ENCODE peak calls at places on chromosomes 16 and 17, in nine cellular contexts. One of them, this sample, is unnamed.

GRCh38 chr17:34311291-34311690 is 7.9 kb upstream of the CCL8 start:
- DNase-seq in lower lobe of right lung: no peak
- DNase-seq in cardiac muscle cell: no peak
- DNase-seq in suprapubic skin: no peak
- DNase-seq in heart right ventricle: no peak
- DNase-seq in CD8-positive, alpha-beta T cell: no peak
- DNase-seq in right lobe of liver: no peak
- DNase-seq in ascending aorta: no peak
- DNase-seq in heart left ventricle: no peak
- DNase-seq in this sample: no peak

GRCh38 chr16:63188076-63188771 is 1152.0 kb upstream of the CDH8 start:
- DNase-seq in lower lobe of right lung: no peak
- DNase-seq in cardiac muscle cell: no peak
- DNase-seq in suprapubic skin: no peak
- DNase-seq in heart right ventricle: no peak
- DNase-seq in CD8-positive, alpha-beta T cell: no peak
- DNase-seq in right lobe of liver: no peak
- DNase-seq in ascending aorta: no peak
- DNase-seq in heart left ventricle: no peak
- DNase-seq in this sample: no peak

GRCh38 chr16:35391328-35391727 is 1931.9 kb downstream of the TP53TG3F start:
- DNase-seq in lower lobe of right lung: no peak
- DNase-seq in cardiac muscle cell: no peak
- DNase-seq in suprapubic skin: no peak
- DNase-seq in heart right ventricle: peak; percentile 15
- DNase-seq in CD8-positive, alpha-beta T cell: no peak
- DNase-seq in right lobe of liver: peak; percentile 76
- DNase-seq in ascending aorta: no peak
- DNase-seq in heart left ventricle: no peak
- DNase-seq in this sample: no peak

GRCh38 chr17:35731932-35732805 is 730 bp downstream of the RASL10B start:
- DNase-seq in lower lobe of right lung: no peak
- DNase-seq in cardiac muscle cell: peak; percentile 52
- DNase-seq in suprapubic skin: peak; percentile 59
- DNase-seq in heart right ventricle: no peak
- DNase-seq in CD8-positive, alpha-beta T cell: no peak
- DNase-seq in right lobe of liver: peak; percentile 31
- DNase-seq in ascending aorta: no peak
- DNase-seq in heart left ventricle: no peak
- DNase-seq in this sample: no peak

GRCh38 chr17:38750312-38751121 is 2.0 kb upstream of the PSMB3 start:
- DNase-seq in lower lobe of right lung: no peak
- DNase-seq in cardiac muscle cell: no peak
- DNase-seq in suprapubic skin: no peak
- DNase-seq in heart right ventricle: no peak
- DNase-seq in CD8-positive, alpha-beta T cell: no peak
- DNase-seq in right lobe of liver: no peak
- DNase-seq in ascending aorta: no peak
- DNase-seq in heart left ventricle: peak; percentile 52
- DNase-seq in this sample: no peak

GRCh38 chr17:15464211-15464610 is 3.2 kb downstream of the CDRT4 start:
- DNase-seq in lower lobe of right lung: no peak
- DNase-seq in cardiac muscle cell: no peak
- DNase-seq in suprapubic skin: no peak
- DNase-seq in heart right ventricle: no peak
- DNase-seq in CD8-positive, alpha-beta T cell: no peak
- DNase-seq in right lobe of liver: no peak
- DNase-seq in ascending aorta: no peak
- DNase-seq in heart left ventricle: no peak
- DNase-seq in this sample: no peak

GRCh38 chr16:74297296-74297665 is 667 bp downstream of the PSMD7 start:
- DNase-seq in lower lobe of right lung: no peak
- DNase-seq in cardiac muscle cell: peak; percentile 11
- DNase-seq in suprapubic skin: peak; percentile 65
- DNase-seq in heart right ventricle: no peak
- DNase-seq in CD8-positive, alpha-beta T cell: peak; percentile 17
- DNase-seq in right lobe of liver: no peak
- DNase-seq in ascending aorta: no peak
- DNase-seq in heart left ventricle: no peak
- DNase-seq in this sample: peak; percentile 16

GRCh38 chr16:27676807-27677206 is 126.9 kb downstream of the KATNIP start:
- DNase-seq in lower lobe of right lung: no peak
- DNase-seq in cardiac muscle cell: no peak
- DNase-seq in suprapubic skin: no peak
- DNase-seq in heart right ventricle: no peak
- DNase-seq in CD8-positive, alpha-beta T cell: no peak
- DNase-seq in right lobe of liver: no peak
- DNase-seq in ascending aorta: no peak
- DNase-seq in heart left ventricle: no peak
- DNase-seq in this sample: no peak

GRCh38 chr17:27581016-27581415 is 50.0 kb upstream of the LGALS9 start:
- DNase-seq in lower lobe of right lung: no peak
- DNase-seq in cardiac muscle cell: no peak
- DNase-seq in suprapubic skin: no peak
- DNase-seq in heart right ventricle: no peak
- DNase-seq in CD8-positive, alpha-beta T cell: no peak
- DNase-seq in right lobe of liver: no peak
- DNase-seq in ascending aorta: no peak
- DNase-seq in heart left ventricle: no peak
- DNase-seq in this sample: no peak

GRCh38 chr16:27181020-27181419 is 22.3 kb upstream of the KDM8 start:
- DNase-seq in lower lobe of right lung: no peak
- DNase-seq in cardiac muscle cell: no peak
- DNase-seq in suprapubic skin: no peak
- DNase-seq in heart right ventricle: no peak
- DNase-seq in CD8-positive, alpha-beta T cell: no peak
- DNase-seq in right lobe of liver: no peak
- DNase-seq in ascending aorta: no peak
- DNase-seq in heart left ventricle: no peak
- DNase-seq in this sample: no peak

GRCh38 chr16:89256651-89257254 is 39.2 kb downstream of the ZNF778 start:
- DNase-seq in lower lobe of right lung: peak; percentile 70
- DNase-seq in cardiac muscle cell: peak; percentile 14
- DNase-seq in suprapubic skin: no peak
- DNase-seq in heart right ventricle: no peak
- DNase-seq in CD8-positive, alpha-beta T cell: peak; percentile 70
- DNase-seq in right lobe of liver: peak; percentile 86
- DNase-seq in ascending aorta: no peak
- DNase-seq in heart left ventricle: no peak
- DNase-seq in this sample: no peak

GRCh38 chr17:74394977-74395376 is 27.7 kb downstream of the GPR142 start:
- DNase-seq in lower lobe of right lung: no peak
- DNase-seq in cardiac muscle cell: no peak
- DNase-seq in suprapubic skin: no peak
- DNase-seq in heart right ventricle: no peak
- DNase-seq in CD8-positive, alpha-beta T cell: no peak
- DNase-seq in right lobe of liver: no peak
- DNase-seq in ascending aorta: no peak
- DNase-seq in heart left ventricle: peak; percentile 33
- DNase-seq in this sample: no peak

GRCh38 chr17:72119280-72119962 is 1.4 kb upstream of the SOX9 start:
- DNase-seq in lower lobe of right lung: no peak
- DNase-seq in cardiac muscle cell: no peak
- DNase-seq in suprapubic skin: no peak
- DNase-seq in heart right ventricle: no peak
- DNase-seq in CD8-positive, alpha-beta T cell: no peak
- DNase-seq in right lobe of liver: no peak
- DNase-seq in ascending aorta: no peak
- DNase-seq in heart left ventricle: no peak
- DNase-seq in this sample: no peak

GRCh38 chr17:62822080-62822904 is 14.2 kb upstream of the MARCHF10 start:
- DNase-seq in lower lobe of right lung: no peak
- DNase-seq in cardiac muscle cell: no peak
- DNase-seq in suprapubic skin: no peak
- DNase-seq in heart right ventricle: no peak
- DNase-seq in CD8-positive, alpha-beta T cell: no peak
- DNase-seq in right lobe of liver: no peak
- DNase-seq in ascending aorta: no peak
- DNase-seq in heart left ventricle: no peak
- DNase-seq in this sample: no peak

GRCh38 chr16:79004281-79004680 is 596.3 kb downstream of the MAF start:
- DNase-seq in lower lobe of right lung: no peak
- DNase-seq in cardiac muscle cell: no peak
- DNase-seq in suprapubic skin: no peak
- DNase-seq in heart right ventricle: no peak
- DNase-seq in CD8-positive, alpha-beta T cell: no peak
- DNase-seq in right lobe of liver: no peak
- DNase-seq in ascending aorta: no peak
- DNase-seq in heart left ventricle: no peak
- DNase-seq in this sample: no peak

GRCh38 chr16:65954446-65954845 is 412.0 kb upstream of the CDH5 start:
- DNase-seq in lower lobe of right lung: no peak
- DNase-seq in cardiac muscle cell: no peak
- DNase-seq in suprapubic skin: no peak
- DNase-seq in heart right ventricle: no peak
- DNase-seq in CD8-positive, alpha-beta T cell: no peak
- DNase-seq in right lobe of liver: no peak
- DNase-seq in ascending aorta: no peak
- DNase-seq in heart left ventricle: no peak
- DNase-seq in this sample: no peak

GRCh38 chr17:7673239-7673638 is 14.1 kb downstream of the TP53 start:
- DNase-seq in lower lobe of right lung: no peak
- DNase-seq in cardiac muscle cell: no peak
- DNase-seq in suprapubic skin: no peak
- DNase-seq in heart right ventricle: no peak
- DNase-seq in CD8-positive, alpha-beta T cell: no peak
- DNase-seq in right lobe of liver: no peak
- DNase-seq in ascending aorta: no peak
- DNase-seq in heart left ventricle: no peak
- DNase-seq in this sample: no peak

GRCh38 chr17:74699236-74699635 is 13.5 kb downstream of the CD300LF start:
- DNase-seq in lower lobe of right lung: no peak
- DNase-seq in cardiac muscle cell: no peak
- DNase-seq in suprapubic skin: no peak
- DNase-seq in heart right ventricle: no peak
- DNase-seq in CD8-positive, alpha-beta T cell: no peak
- DNase-seq in right lobe of liver: no peak
- DNase-seq in ascending aorta: no peak
- DNase-seq in heart left ventricle: no peak
- DNase-seq in this sample: no peak

GRCh38 chr16:47574091-47575054 is 113.2 kb downstream of the PHKB start:
- DNase-seq in lower lobe of right lung: no peak
- DNase-seq in cardiac muscle cell: no peak
- DNase-seq in suprapubic skin: no peak
- DNase-seq in heart right ventricle: no peak
- DNase-seq in CD8-positive, alpha-beta T cell: no peak
- DNase-seq in right lobe of liver: no peak
- DNase-seq in ascending aorta: no peak
- DNase-seq in heart left ventricle: no peak
- DNase-seq in this sample: no peak

GRCh38 chr16:8962393-8963009 is 1.2 kb downstream of the USP7 start:
- DNase-seq in lower lobe of right lung: no peak
- DNase-seq in cardiac muscle cell: peak; percentile 42
- DNase-seq in suprapubic skin: no peak
- DNase-seq in heart right ventricle: no peak
- DNase-seq in CD8-positive, alpha-beta T cell: peak; percentile 57
- DNase-seq in right lobe of liver: peak; percentile 54
- DNase-seq in ascending aorta: no peak
- DNase-seq in heart left ventricle: no peak
- DNase-seq in this sample: no peak

GRCh38 chr17:6591599-6592158 is 35.3 kb upstream of the PITPNM3 start:
- DNase-seq in lower lobe of right lung: no peak
- DNase-seq in cardiac muscle cell: no peak
- DNase-seq in suprapubic skin: no peak
- DNase-seq in heart right ventricle: no peak
- DNase-seq in CD8-positive, alpha-beta T cell: no peak
- DNase-seq in right lobe of liver: no peak
- DNase-seq in ascending aorta: no peak
- DNase-seq in heart left ventricle: no peak
- DNase-seq in this sample: no peak
- H3K36me3 ChIP-seq in lower lobe of right lung: peaks cover 71% of the 10 kb centered on the region
- H3K36me3 ChIP-seq in cardiac muscle cell: peaks cover 71% of the 10 kb centered on the region
- H3K36me3 ChIP-seq in suprapubic skin: peaks cover 84% of the 10 kb centered on the region
- H3K36me3 ChIP-seq in heart right ventricle: peaks cover 10% of the 10 kb centered on the region
- H3K36me3 ChIP-seq in CD8-positive, alpha-beta T cell: peaks cover 24% of the 10 kb centered on the region
- H3K36me3 ChIP-seq in right lobe of liver: peaks cover 2% of the 10 kb centered on the region
- H3K36me3 ChIP-seq in ascending aorta: peaks cover 76% of the 10 kb centered on the region
- H3K36me3 ChIP-seq in heart left ventricle: peaks cover 100% of the 10 kb centered on the region
- H3K36me3 ChIP-seq in this sample: peaks cover 52% of the 10 kb centered on the region

GRCh38 chr17:17468217-17469010 is 8.4 kb upstream of the MED9 start:
- DNase-seq in lower lobe of right lung: no peak
- DNase-seq in cardiac muscle cell: no peak
- DNase-seq in suprapubic skin: no peak
- DNase-seq in heart right ventricle: peak; percentile 26
- DNase-seq in CD8-positive, alpha-beta T cell: no peak
- DNase-seq in right lobe of liver: no peak
- DNase-seq in ascending aorta: no peak
- DNase-seq in heart left ventricle: no peak
- DNase-seq in this sample: no peak
- H3K27ac ChIP-seq in lower lobe of right lung: no peak overlapping the region
- H3K27ac ChIP-seq in cardiac muscle cell: no peak overlapping the region
- H3K27ac ChIP-seq in suprapubic skin: no peak overlapping the region
- H3K27ac ChIP-seq in heart right ventricle: no peak overlapping the region
- H3K27ac ChIP-seq in CD8-positive, alpha-beta T cell: no peak overlapping the region
- H3K27ac ChIP-seq in right lobe of liver: no peak overlapping the region
- H3K27ac ChIP-seq in ascending aorta: no peak overlapping the region
- H3K27ac ChIP-seq in heart left ventricle: no peak overlapping the region
- H3K27ac ChIP-seq in this sample: no peak overlapping the region

GRCh38 chr16:53545433-53545832 is 42.4 kb upstream of the AKTIP start:
- DNase-seq in lower lobe of right lung: no peak
- DNase-seq in cardiac muscle cell: no peak
- DNase-seq in suprapubic skin: no peak
- DNase-seq in heart right ventricle: no peak
- DNase-seq in CD8-positive, alpha-beta T cell: peak; percentile 52
- DNase-seq in right lobe of liver: no peak
- DNase-seq in ascending aorta: no peak
- DNase-seq in heart left ventricle: no peak
- DNase-seq in this sample: no peak

GRCh38 chr16:53546988-53547391 is 44.0 kb upstream of the AKTIP start:
- DNase-seq in lower lobe of right lung: no peak
- DNase-seq in cardiac muscle cell: peak; percentile 32
- DNase-seq in suprapubic skin: no peak
- DNase-seq in heart right ventricle: no peak
- DNase-seq in CD8-positive, alpha-beta T cell: no peak
- DNase-seq in right lobe of liver: no peak
- DNase-seq in ascending aorta: no peak
- DNase-seq in heart left ventricle: no peak
- DNase-seq in this sample: no peak

DNA sequence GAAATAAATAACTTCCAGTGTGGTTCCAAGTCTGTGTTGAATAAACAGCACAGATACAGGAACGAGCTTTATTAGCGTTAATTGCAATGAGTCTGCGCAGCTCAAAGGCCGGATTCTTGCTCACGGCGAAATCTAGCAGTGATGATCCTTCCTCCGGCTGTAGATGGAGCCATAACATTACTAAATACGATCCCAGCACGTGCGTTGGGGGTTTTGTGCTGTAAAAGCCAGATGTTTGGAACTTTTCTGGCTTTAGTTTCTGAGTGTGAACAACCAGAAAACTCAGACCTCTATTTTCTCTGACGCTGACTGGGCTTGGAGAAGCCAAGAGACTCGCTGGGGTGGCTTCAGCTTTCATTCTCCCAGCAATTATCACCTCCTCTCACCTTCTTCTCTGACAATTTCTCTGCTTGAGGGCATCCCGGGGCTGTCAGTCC is 47.0 kb upstream of the AKTIP start:
- DNase-seq in lower lobe of right lung: no peak
- DNase-seq in cardiac muscle cell: peak; percentile 77
- DNase-seq in suprapubic skin: peak; percentile 68
- DNase-seq in heart right ventricle: peak; percentile 54
- DNase-seq in CD8-positive, alpha-beta T cell: peak; percentile 52
- DNase-seq in right lobe of liver: peak; percentile 57
- DNase-seq in ascending aorta: no peak
- DNase-seq in heart left ventricle: no peak
- DNase-seq in this sample: no peak
- TF ChIP-seq CTCF in lower lobe of right lung: peak; percentile 68
- TF ChIP-seq CTCF in cardiac muscle cell: peak; percentile 82
- TF ChIP-seq CTCF in suprapubic skin: peak; percentile 63
- TF ChIP-seq CTCF in heart right ventricle: peak; percentile 60
- TF ChIP-seq CTCF in CD8-positive, alpha-beta T cell: peak; percentile 93
- TF ChIP-seq CTCF in right lobe of liver: peak; percentile 76
- TF ChIP-seq CTCF in ascending aorta: peak; percentile 34
- TF ChIP-seq CTCF in heart left ventricle: peak; percentile 84
- TF ChIP-seq CTCF in this sample: peak; percentile 54

GRCh38 chr16:375212-375611 is 4.9 kb upstream of the MRPL28 start:
- DNase-seq in lower lobe of right lung: no peak
- DNase-seq in cardiac muscle cell: no peak
- DNase-seq in suprapubic skin: no peak
- DNase-seq in heart right ventricle: no peak
- DNase-seq in CD8-positive, alpha-beta T cell: no peak
- DNase-seq in right lobe of liver: no peak
- DNase-seq in ascending aorta: no peak
- DNase-seq in heart left ventricle: no peak
- DNase-seq in this sample: no peak
- H3K36me3 ChIP-seq in lower lobe of right lung: peaks cover 58% of the 10 kb centered on the region
- H3K36me3 ChIP-seq in cardiac muscle cell: peaks cover 27% of the 10 kb centered on the region
- H3K36me3 ChIP-seq in suprapubic skin: peaks cover 55% of the 10 kb centered on the region
- H3K36me3 ChIP-seq in heart right ventricle: no peaks in the 10 kb centered on the region
- H3K36me3 ChIP-seq in CD8-positive, alpha-beta T cell: peaks cover 8% of the 10 kb centered on the region
- H3K36me3 ChIP-seq in right lobe of liver: no peaks in the 10 kb centered on the region
- H3K36me3 ChIP-seq in ascending aorta: peaks cover 49% of the 10 kb centered on the region
- H3K36me3 ChIP-seq in heart left ventricle: peaks cover 28% of the 10 kb centered on the region
- H3K36me3 ChIP-seq in this sample: peaks cover 40% of the 10 kb centered on the region

This sample was measured in thoracic aorta.